ENCODE peak calls at places on chromosome 19, in seven cellular contexts. J is stimulated activated CD4-positive, alpha-beta T cell treated with anti-CD3 and anti-CD28 coated beads, Interleukin-4, amount 100 ng/mL, for 24 hours; H is retina; X is GM10248; L is DMS79 treated with DMSO at 0.1 percent for 48 hours; E is NCI-H82; R is mesothelial cell of epicardium. U is an unnamed sample.

GRCh38 chr19:50039968-50040367 is 14.2 kb downstream of the ZNF473 start:
- DNase-seq in X (no peak), H (no peak), L (no peak), E (no peak), J (no peak), R (no peak), U (no peak)

GRCh38 chr19:44552324-44552723 is 22.8 kb upstream of the CEACAM20 start:
- DNase-seq in E (peak), X (no peak), L (no peak), J (peak), R (no peak), H (peak), U (no peak)

GRCh38 chr19:15291089-15291488 is 41.2 kb downstream of the BRD4 start:
- DNase-seq in L (no peak), E (no peak), R (no peak), J (no peak), X (no peak), H (no peak), U (no peak)

GRCh38 chr19:29753934-29754305 is 38.9 kb upstream of the C19orf12 start:
- DNase-seq in L (no peak), J (no peak), X (no peak), E (no peak), R (no peak), H (no peak), U (no peak)

GRCh38 chr19:38806371-38806770 is 6.4 kb downstream of the LGALS4 start:
- DNase-seq in J (no peak), H (no peak), E (peak), R (no peak), L (no peak), X (no peak), U (no peak)

GRCh38 chr19:49691243-49692101 is 556 bp downstream of the CPT1C start:
- DNase-seq in R (peak), J (peak), X (peak), E (peak), H (peak), L (peak), U (peak)

GRCh38 chr19:46191972-46192371 is 37.6 kb upstream of the IGFL1 start:
- DNase-seq in L (no peak), J (no peak), E (no peak), H (no peak), X (no peak), R (no peak), U (no peak)

GRCh38 chr19:48147597-48148175 is 22.5 kb downstream of the LIG1 start:
- DNase-seq in H (no peak), L (no peak), J (no peak), X (no peak), E (no peak), R (no peak), U (no peak)

GRCh38 chr19:41616785-41617621 is 9.9 kb downstream of the CEACAM4 start:
- DNase-seq in X (no peak), R (no peak), L (no peak), J (no peak), H (no peak), E (no peak), U (no peak)

GRCh38 chr19:51327066-51327985 is 14.6 kb downstream of the VSIG10L start:
- DNase-seq in E (peak), H (peak), R (no peak), L (no peak), J (peak), X (peak), U (no peak)

GRCh38 chr19:39936622-39937021 is 2.2 kb upstream of the FCGBP start:
- DNase-seq in H (no peak), E (no peak), R (no peak), L (no peak), X (no peak), J (no peak), U (no peak)

GRCh38 chr19:39423258-39424086 is 11.0 kb downstream of the PLEKHG2 start:
- DNase-seq in J (no peak), X (no peak), R (no peak), E (no peak), L (no peak), H (no peak), U (no peak)

GRCh38 chr19:12840091-12841079 is 2.1 kb downstream of the MAST1 start:
- DNase-seq in L (no peak), H (peak), R (peak), X (peak), J (peak), E (peak), U (no peak)

GRCh38 chr19:55820037-55820436 is 11.8 kb downstream of the NLRP11 start:
- DNase-seq in E (no peak), J (no peak), L (no peak), H (no peak), X (no peak), R (no peak), U (no peak)

GRCh38 chr19:5264453-5264852 is 76.2 kb downstream of the PTPRS start:
- DNase-seq in R (no peak), X (no peak), H (no peak), J (no peak), E (no peak), L (no peak), U (no peak)

GRCh38 chr19:4083677-4084546 is 17.2 kb upstream of the ZBTB7A start:
- DNase-seq in J (no peak), L (no peak), H (no peak), E (no peak), R (no peak), X (peak), U (no peak)